ENCODE peak calls at places on chromosomes 3 and 15, in eight cellular contexts. M is tibial nerve, K is upper lobe of right lung, T is adrenal gland, W is right lobe of liver, G is fibroblast of lung, R is left lung, C is hepatocyte. F is an unnamed sample. For H3K9me3, the result is how much of the 10 kb centered on the place peaks cover.

GRCh38 chr15:77519540-77519939 is 98.9 kb downstream of the HMG20A start:
- DNase-seq in M (no peak), K (no peak), T (no peak), W (no peak), G (no peak), R (no peak), C (no peak), F (no peak)

GRCh38 chr15:59148160-59148810 is 43.3 kb downstream of the CCNB2 start:
- DNase-seq in M (no peak), K (no peak), T (no peak), W (no peak), G (peak), R (no peak), C (no peak), F (no peak)

GRCh38 chr15:45140851-45141250 is 11.1 kb downstream of the DUOX1 start:
- DNase-seq in M (no peak), K (peak), T (no peak), W (no peak), G (no peak), R (no peak), C (no peak), F (no peak)

GRCh38 chr3:69006083-69006482 is 7.4 kb downstream of the EOGT start:
- DNase-seq in M (no peak), K (no peak), T (no peak), W (no peak), G (no peak), R (no peak), C (no peak), F (no peak)

GRCh38 chr15:85920926-85921325 is 126.2 kb upstream of the KLHL25 start:
- DNase-seq in M (no peak), K (no peak), T (no peak), W (no peak), G (no peak), R (no peak), C (no peak), F (no peak)

GRCh38 chr3:53581671-53582070 is 87.3 kb downstream of the CACNA1D start:
- DNase-seq in M (no peak), K (no peak), T (no peak), W (no peak), G (peak), R (no peak), C (no peak), F (no peak)

GRCh38 chr3:197149528-197149927 is 119.9 kb upstream of the MELTF start:
- DNase-seq in M (no peak), K (no peak), T (no peak), W (no peak), G (no peak), R (no peak), C (no peak), F (no peak)

GRCh38 chr15:62164500-62165028 is 521 bp downstream of the C2CD4B start:
- DNase-seq in M (no peak), K (peak), T (no peak), W (no peak), G (peak), R (peak), C (peak), F (peak)

GRCh38 chr3:183844606-183845005 is 19.2 kb upstream of the MAP6D1 start:
- DNase-seq in M (no peak), K (no peak), T (no peak), W (no peak), G (peak), R (no peak), C (peak), F (no peak)

GRCh38 chr3:14162178-14162577 is 16.2 kb downstream of the XPC start:
- DNase-seq in M (no peak), K (no peak), T (no peak), W (no peak), G (no peak), R (no peak), C (no peak), F (no peak)

GRCh38 chr3:13582366-13583250 is 33.7 kb downstream of the FBLN2 start:
- DNase-seq in M (no peak), K (peak), T (no peak), W (no peak), G (no peak), R (no peak), C (no peak), F (no peak)

GRCh38 chr15:83565553-83566159 is 88.3 kb upstream of the ADAMTSL3 start:
- DNase-seq in M (peak), K (no peak), T (no peak), W (no peak), G (peak), R (no peak), C (peak), F (no peak)

GRCh38 chr3:196979545-196979944 is 10.9 kb upstream of the PIGZ start:
- DNase-seq in M (peak), K (no peak), T (peak), W (no peak), G (peak), R (no peak), C (peak), F (no peak)

GRCh38 chr3:4742359-4742758 is 236.9 kb upstream of the BHLHE40 start:
- DNase-seq in M (no peak), K (no peak), T (no peak), W (no peak), G (peak), R (no peak), C (no peak), F (no peak)

GRCh38 chr3:136909187-136909586 is 47.2 kb downstream of the NCK1 start:
- DNase-seq in M (no peak), K (no peak), T (no peak), W (no peak), G (no peak), R (no peak), C (no peak), F (no peak)

GRCh38 chr15:90402230-90402629 is 14.2 kb downstream of the IQGAP1 start:
- DNase-seq in M (peak), K (no peak), T (peak), W (no peak), G (peak), R (no peak), C (peak), F (no peak)

GRCh38 chr3:62502315-62503300 is 129.3 kb upstream of the FEZF2 start:
- DNase-seq in M (no peak), K (no peak), T (no peak), W (no peak), G (no peak), R (no peak), C (no peak), F (no peak)

GRCh38 chr3:141011511-141012262 is 39.5 kb upstream of the SPSB4 start:
- DNase-seq in M (peak), K (peak), T (peak), W (peak), G (peak), R (peak), C (peak), F (peak)
- TF ChIP-seq CTCF in M (peak), K (peak), T (peak), W (peak), G (peak), R (peak), C (peak), F (peak)

GRCh38 chr3:1805331-1805730 is 293.3 kb upstream of the CNTN4 start:
- DNase-seq in M (no peak), K (no peak), T (no peak), W (no peak), G (no peak), R (no peak), C (no peak), F (no peak)
- H3K9me3 ChIP-seq in M (under half), K (under half), T (under half), W (under half), G (under half), R (half or more), C (under half), F (under half)

DNA sequence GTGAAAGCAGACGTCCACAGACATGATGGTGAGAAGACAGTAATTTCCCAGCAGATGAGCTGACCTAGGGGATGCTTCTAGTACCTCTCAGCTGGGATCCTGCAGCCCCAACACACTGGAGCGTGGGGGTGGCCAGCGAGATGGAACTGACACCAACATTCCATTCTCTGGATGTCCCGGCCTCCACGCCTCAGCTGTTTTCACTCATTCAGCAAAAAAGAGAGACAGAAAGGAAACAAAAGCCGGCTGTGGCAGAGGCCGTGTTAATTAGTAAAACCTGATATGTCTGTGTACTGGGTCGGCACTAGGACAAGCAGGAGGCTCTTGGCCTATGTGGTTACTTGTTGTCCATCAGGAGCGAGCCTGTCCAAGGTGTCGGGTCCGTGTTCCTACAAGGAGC is 82.6 kb upstream of the MYZAP start:
- DNase-seq in M (no peak), K (no peak), T (no peak), W (no peak), G (no peak), R (no peak), C (no peak), F (no peak)
- H3K27ac ChIP-seq in M (no peak), K (no peak), T (no peak), W (no peak), G (no peak), R (no peak), C (no peak), F (no peak)

GRCh38 chr15:40344631-40345120 is 3.9 kb upstream of the CCDC9B start:
- DNase-seq in M (no peak), K (peak), T (peak), W (peak), G (peak), R (peak), C (peak), F (peak)
- TF ChIP-seq CTCF in M (peak), K (peak), T (peak), W (peak), G (peak), R (peak), C (peak), F (peak)

GRCh38 chr15:23670970-23671369 is 16.1 kb downstream of the NDN start:
- DNase-seq in M (no peak), K (no peak), T (no peak), W (no peak), G (no peak), R (no peak), C (no peak), F (no peak)
- H3K9me3 ChIP-seq in M (under half), K (under half), T (under half), W (under half), G (under half), R (under half), C (under half), F (under half)

GRCh38 chr3:195159819-195160175 is 111.2 kb downstream of the XXYLT1 start:
- DNase-seq in M (no peak), K (no peak), T (no peak), W (no peak), G (peak), R (no peak), C (no peak), F (no peak)
- H3K27ac ChIP-seq in M (no peak), K (peak), T (no peak), W (no peak), G (peak), R (peak), C (peak), F (peak)

DNA sequence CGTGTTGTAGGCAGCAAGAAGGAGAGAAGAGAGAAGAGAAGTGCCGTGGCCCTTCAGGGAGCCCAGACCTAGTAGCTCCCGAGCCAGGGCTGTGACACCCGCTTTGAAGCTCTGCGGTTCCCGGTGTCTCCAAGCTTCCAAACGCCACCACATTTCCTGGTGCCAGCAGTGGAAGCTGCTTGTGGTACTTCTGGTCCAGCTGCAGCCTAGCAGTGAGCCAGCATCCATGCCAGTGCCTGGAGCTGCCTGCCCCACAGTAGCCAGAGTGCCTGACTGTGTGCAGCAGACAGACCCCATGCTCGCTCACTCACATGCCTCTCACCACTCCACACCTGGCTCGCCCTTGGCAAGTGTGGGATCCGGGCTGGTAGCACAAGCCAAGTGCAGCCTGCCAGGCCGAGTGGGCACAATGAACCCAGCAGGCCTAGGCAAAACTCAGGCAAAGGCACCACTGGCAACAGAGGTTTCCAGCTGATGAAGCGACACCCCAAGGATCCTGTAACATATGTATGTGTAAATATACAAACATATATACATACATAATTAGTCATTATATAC is 85.8 kb downstream of the SERPINI1 start:
- DNase-seq in M (no peak), K (no peak), T (no peak), W (no peak), G (no peak), R (peak), C (no peak), F (no peak)
- TF ChIP-seq CTCF in M (no peak), K (no peak), T (no peak), W (no peak), G (no peak), R (no peak), C (no peak), F (no peak)

GRCh38 chr15:25058080-25058785 is 103.4 kb downstream of the SNRPN start:
- DNase-seq in M (no peak), K (peak), T (no peak), W (no peak), G (no peak), R (no peak), C (no peak), F (peak)
- H3K9me3 ChIP-seq in M (half or more), K (half or more), T (under half), W (under half), G (under half), R (half or more), C (half or more), F (half or more)

GRCh38 chr3:187041362-187042061 is 97.8 kb downstream of the RPL39L start:
- DNase-seq in M (no peak), K (no peak), T (no peak), W (no peak), G (peak), R (no peak), C (no peak), F (no peak)
- H3K27ac ChIP-seq in M (peak), K (peak), T (no peak), W (peak), G (no peak), R (peak), C (peak), F (peak)

GRCh38 chr3:122102191-122102935 is 47.2 kb downstream of the CD86 start:
- DNase-seq in M (no peak), K (no peak), T (no peak), W (no peak), G (no peak), R (no peak), C (no peak), F (no peak)

GRCh38 chr3:122100591-122101491 is 45.7 kb downstream of the CD86 start:
- DNase-seq in M (no peak), K (no peak), T (no peak), W (no peak), G (no peak), R (no peak), C (no peak), F (no peak)

GRCh38 chr3:122103821-122104514 is 48.8 kb downstream of the CD86 start:
- DNase-seq in M (no peak), K (no peak), T (no peak), W (no peak), G (no peak), R (no peak), C (no peak), F (no peak)

GRCh38 chr3:122099255-122099654 is 44.1 kb downstream of the CD86 start:
- DNase-seq in M (no peak), K (no peak), T (no peak), W (no peak), G (no peak), R (no peak), C (no peak), F (no peak)

GRCh38 chr3:122101646-122102045 is 46.5 kb downstream of the CD86 start:
- DNase-seq in M (no peak), K (no peak), T (no peak), W (no peak), G (peak), R (no peak), C (peak), F (no peak)
- TF ChIP-seq CTCF in M (peak), K (peak), T (peak), W (peak), G (peak), R (peak), C (peak), F (peak)